ENCODE peak calls at places on chromosome 3, in eight cellular contexts. One of them, this sample, is unnamed.

GRCh38 chr3:70779296-70779695 is 466.9 kb upstream of the MDFIC2 start:
- DNase-seq in left lung: no peak
- DNase-seq in cardiac muscle cell: no peak
- DNase-seq in tibial nerve: no peak
- DNase-seq in foreskin keratinocyte: no peak
- DNase-seq in PC-9: no peak
- DNase-seq in right atrium auricular region: no peak
- DNase-seq in osteoblast: no peak
- DNase-seq in this sample: no peak

GRCh38 chr3:16064660-16065414 is 109.6 kb upstream of the GALNT15 start:
- DNase-seq in left lung: peak
- DNase-seq in cardiac muscle cell: no peak
- DNase-seq in tibial nerve: peak
- DNase-seq in foreskin keratinocyte: peak
- DNase-seq in PC-9: no peak
- DNase-seq in right atrium auricular region: peak
- DNase-seq in osteoblast: no peak
- DNase-seq in this sample: peak

GRCh38 chr3:22988566-22988965 is 214.6 kb upstream of the UBE2E2 start:
- DNase-seq in left lung: peak
- DNase-seq in cardiac muscle cell: peak
- DNase-seq in tibial nerve: no peak
- DNase-seq in foreskin keratinocyte: no peak
- DNase-seq in PC-9: no peak
- DNase-seq in right atrium auricular region: no peak
- DNase-seq in osteoblast: no peak
- DNase-seq in this sample: no peak

GRCh38 chr3:142355692-142356091 is 92.1 kb downstream of the XRN1 start:
- DNase-seq in left lung: no peak
- DNase-seq in cardiac muscle cell: no peak
- DNase-seq in tibial nerve: no peak
- DNase-seq in foreskin keratinocyte: no peak
- DNase-seq in PC-9: no peak
- DNase-seq in right atrium auricular region: no peak
- DNase-seq in osteoblast: no peak
- DNase-seq in this sample: no peak

GRCh38 chr3:36907911-36908646 is 36.8 kb downstream of the TRANK1 start:
- DNase-seq in left lung: peak
- DNase-seq in cardiac muscle cell: no peak
- DNase-seq in tibial nerve: peak
- DNase-seq in foreskin keratinocyte: peak
- DNase-seq in PC-9: peak
- DNase-seq in right atrium auricular region: peak
- DNase-seq in osteoblast: peak
- DNase-seq in this sample: peak

GRCh38 chr3:105801397-105801796 is 67.4 kb downstream of the CBLB start:
- DNase-seq in left lung: no peak
- DNase-seq in cardiac muscle cell: no peak
- DNase-seq in tibial nerve: no peak
- DNase-seq in foreskin keratinocyte: peak
- DNase-seq in PC-9: no peak
- DNase-seq in right atrium auricular region: no peak
- DNase-seq in osteoblast: no peak
- DNase-seq in this sample: no peak

GRCh38 chr3:192571197-192571791 is 156.0 kb downstream of the FGF12 start:
- DNase-seq in left lung: peak
- DNase-seq in cardiac muscle cell: no peak
- DNase-seq in tibial nerve: peak
- DNase-seq in foreskin keratinocyte: peak
- DNase-seq in PC-9: peak
- DNase-seq in right atrium auricular region: peak
- DNase-seq in osteoblast: peak
- DNase-seq in this sample: peak

GRCh38 chr3:181727122-181728036 is 15.7 kb downstream of the SOX2 start:
- DNase-seq in left lung: no peak
- DNase-seq in cardiac muscle cell: no peak
- DNase-seq in tibial nerve: no peak
- DNase-seq in foreskin keratinocyte: no peak
- DNase-seq in PC-9: no peak
- DNase-seq in right atrium auricular region: no peak
- DNase-seq in osteoblast: no peak
- DNase-seq in this sample: no peak

GRCh38 chr3:14841836-14842235 is 23.1 kb downstream of the FGD5 start:
- DNase-seq in left lung: no peak
- DNase-seq in cardiac muscle cell: no peak
- DNase-seq in tibial nerve: peak
- DNase-seq in foreskin keratinocyte: no peak
- DNase-seq in PC-9: no peak
- DNase-seq in right atrium auricular region: no peak
- DNase-seq in osteoblast: no peak
- DNase-seq in this sample: no peak

GRCh38 chr3:119099785-119100184 is 46.2 kb upstream of the TEX55 start:
- DNase-seq in left lung: no peak
- DNase-seq in cardiac muscle cell: no peak
- DNase-seq in tibial nerve: no peak
- DNase-seq in foreskin keratinocyte: no peak
- DNase-seq in PC-9: no peak
- DNase-seq in right atrium auricular region: no peak
- DNase-seq in osteoblast: no peak
- DNase-seq in this sample: no peak

GRCh38 chr3:34948431-34948971 is 690.8 kb upstream of the ARPP21 start:
- DNase-seq in left lung: no peak
- DNase-seq in cardiac muscle cell: no peak
- DNase-seq in tibial nerve: no peak
- DNase-seq in foreskin keratinocyte: no peak
- DNase-seq in PC-9: no peak
- DNase-seq in right atrium auricular region: no peak
- DNase-seq in osteoblast: no peak
- DNase-seq in this sample: no peak

GRCh38 chr3:39432342-39432741 is 25.8 kb downstream of the RPSA start:
- DNase-seq in left lung: no peak
- DNase-seq in cardiac muscle cell: no peak
- DNase-seq in tibial nerve: no peak
- DNase-seq in foreskin keratinocyte: no peak
- DNase-seq in PC-9: no peak
- DNase-seq in right atrium auricular region: no peak
- DNase-seq in osteoblast: no peak
- DNase-seq in this sample: no peak

GRCh38 chr3:94050546-94050945 is 12.2 kb downstream of the DHFR2 start:
- DNase-seq in left lung: no peak
- DNase-seq in cardiac muscle cell: no peak
- DNase-seq in tibial nerve: no peak
- DNase-seq in foreskin keratinocyte: no peak
- DNase-seq in PC-9: no peak
- DNase-seq in right atrium auricular region: no peak
- DNase-seq in osteoblast: no peak
- DNase-seq in this sample: no peak

GRCh38 chr3:53939081-53939582 is 47.5 kb upstream of the SELENOK start:
- DNase-seq in left lung: no peak
- DNase-seq in cardiac muscle cell: no peak
- DNase-seq in tibial nerve: no peak
- DNase-seq in foreskin keratinocyte: no peak
- DNase-seq in PC-9: no peak
- DNase-seq in right atrium auricular region: no peak
- DNase-seq in osteoblast: no peak
- DNase-seq in this sample: no peak

GRCh38 chr3:50550079-50550736 is 17.3 kb downstream of the C3orf18 start:
- DNase-seq in left lung: no peak
- DNase-seq in cardiac muscle cell: peak
- DNase-seq in tibial nerve: peak
- DNase-seq in foreskin keratinocyte: no peak
- DNase-seq in PC-9: peak
- DNase-seq in right atrium auricular region: no peak
- DNase-seq in osteoblast: no peak
- DNase-seq in this sample: peak

GRCh38 chr3:70840106-70840870 is 527.9 kb upstream of the MDFIC2 start:
- DNase-seq in left lung: no peak
- DNase-seq in cardiac muscle cell: no peak
- DNase-seq in tibial nerve: no peak
- DNase-seq in foreskin keratinocyte: peak
- DNase-seq in PC-9: no peak
- DNase-seq in right atrium auricular region: no peak
- DNase-seq in osteoblast: no peak
- DNase-seq in this sample: no peak

GRCh38 chr3:39919281-39919680 is 109.9 kb downstream of the MYRIP start:
- DNase-seq in left lung: no peak
- DNase-seq in cardiac muscle cell: no peak
- DNase-seq in tibial nerve: no peak
- DNase-seq in foreskin keratinocyte: no peak
- DNase-seq in PC-9: no peak
- DNase-seq in right atrium auricular region: no peak
- DNase-seq in osteoblast: no peak
- DNase-seq in this sample: no peak

GRCh38 chr3:189664311-189664710 is 33.1 kb downstream of the TP63 start:
- DNase-seq in left lung: no peak
- DNase-seq in cardiac muscle cell: no peak
- DNase-seq in tibial nerve: peak
- DNase-seq in foreskin keratinocyte: peak
- DNase-seq in PC-9: peak
- DNase-seq in right atrium auricular region: no peak
- DNase-seq in osteoblast: peak
- DNase-seq in this sample: no peak

GRCh38 chr3:123559040-123559861 is 25.6 kb downstream of the HACD2 start:
- DNase-seq in left lung: no peak
- DNase-seq in cardiac muscle cell: peak
- DNase-seq in tibial nerve: peak
- DNase-seq in foreskin keratinocyte: no peak
- DNase-seq in PC-9: no peak
- DNase-seq in right atrium auricular region: no peak
- DNase-seq in osteoblast: peak
- DNase-seq in this sample: peak

GRCh38 chr3:35724106-35724505 is 84.8 kb downstream of the ARPP21 start:
- DNase-seq in left lung: no peak
- DNase-seq in cardiac muscle cell: no peak
- DNase-seq in tibial nerve: no peak
- DNase-seq in foreskin keratinocyte: no peak
- DNase-seq in PC-9: no peak
- DNase-seq in right atrium auricular region: no peak
- DNase-seq in osteoblast: no peak
- DNase-seq in this sample: no peak

GRCh38 chr3:173977747-173978146 is 580.2 kb downstream of the NLGN1 start:
- DNase-seq in left lung: no peak
- DNase-seq in cardiac muscle cell: no peak
- DNase-seq in tibial nerve: no peak
- DNase-seq in foreskin keratinocyte: peak
- DNase-seq in PC-9: no peak
- DNase-seq in right atrium auricular region: no peak
- DNase-seq in osteoblast: no peak
- DNase-seq in this sample: no peak

GRCh38 chr3:62965311-62965710 is 90.1 kb upstream of the CADPS start:
- DNase-seq in left lung: no peak
- DNase-seq in cardiac muscle cell: no peak
- DNase-seq in tibial nerve: no peak
- DNase-seq in foreskin keratinocyte: no peak
- DNase-seq in PC-9: no peak
- DNase-seq in right atrium auricular region: no peak
- DNase-seq in osteoblast: peak
- DNase-seq in this sample: no peak

GRCh38 chr3:127784865-127785710 is 37.2 kb downstream of the MGLL start:
- DNase-seq in left lung: peak
- DNase-seq in cardiac muscle cell: no peak
- DNase-seq in tibial nerve: no peak
- DNase-seq in foreskin keratinocyte: no peak
- DNase-seq in PC-9: no peak
- DNase-seq in right atrium auricular region: no peak
- DNase-seq in osteoblast: no peak
- DNase-seq in this sample: no peak

DNA sequence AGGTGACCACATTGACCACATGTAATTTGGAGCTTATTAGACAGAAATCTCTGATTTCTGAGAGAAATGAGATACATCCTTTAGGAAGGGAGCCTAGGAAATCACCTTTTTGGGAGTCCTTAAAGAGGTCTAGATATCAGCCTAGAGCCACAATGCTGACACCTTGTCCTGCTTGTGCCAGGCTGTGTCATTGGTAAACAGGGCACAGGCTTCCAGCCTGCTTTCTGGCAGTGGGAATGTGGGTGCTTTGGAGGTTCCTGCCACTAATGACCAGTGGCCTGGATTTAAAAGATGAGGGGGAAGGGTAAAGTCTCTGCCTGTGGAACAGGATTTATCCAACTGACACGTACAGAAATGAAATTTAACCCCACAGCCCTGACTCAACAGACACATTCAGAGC is 169.8 kb upstream of the KBTBD8 start:
- DNase-seq in left lung: no peak
- DNase-seq in cardiac muscle cell: no peak
- DNase-seq in tibial nerve: no peak
- DNase-seq in foreskin keratinocyte: no peak
- DNase-seq in PC-9: no peak
- DNase-seq in right atrium auricular region: no peak
- DNase-seq in osteoblast: no peak
- DNase-seq in this sample: no peak
- TF ChIP-seq CTCF in left lung: no peak
- TF ChIP-seq CTCF in cardiac muscle cell: no peak
- TF ChIP-seq CTCF in tibial nerve: no peak
- TF ChIP-seq CTCF in foreskin keratinocyte: no peak
- TF ChIP-seq CTCF in PC-9: no peak
- TF ChIP-seq CTCF in right atrium auricular region: no peak
- TF ChIP-seq CTCF in osteoblast: no peak
- TF ChIP-seq CTCF in this sample: no peak

GRCh38 chr3:185282696-185283373 is 29.0 kb upstream of the EHHADH start:
- DNase-seq in left lung: peak
- DNase-seq in cardiac muscle cell: peak
- DNase-seq in tibial nerve: peak
- DNase-seq in foreskin keratinocyte: peak
- DNase-seq in PC-9: peak
- DNase-seq in right atrium auricular region: peak
- DNase-seq in osteoblast: peak
- DNase-seq in this sample: peak
- H3K27ac ChIP-seq in left lung: peak
- H3K27ac ChIP-seq in cardiac muscle cell: no peak
- H3K27ac ChIP-seq in tibial nerve: no peak
- H3K27ac ChIP-seq in foreskin keratinocyte: peak
- H3K27ac ChIP-seq in PC-9: peak
- H3K27ac ChIP-seq in right atrium auricular region: no peak
- H3K27ac ChIP-seq in osteoblast: peak
- H3K27ac ChIP-seq in this sample: peak

GRCh38 chr3:97764186-97765055 is at the start of gene ARL6:
- DNase-seq in left lung: peak
- DNase-seq in cardiac muscle cell: peak
- DNase-seq in tibial nerve: peak
- DNase-seq in foreskin keratinocyte: peak
- DNase-seq in PC-9: peak
- DNase-seq in right atrium auricular region: peak
- DNase-seq in osteoblast: peak
- DNase-seq in this sample: peak
- TF ChIP-seq CTCF in left lung: no peak
- TF ChIP-seq CTCF in cardiac muscle cell: peak
- TF ChIP-seq CTCF in tibial nerve: no peak
- TF ChIP-seq CTCF in foreskin keratinocyte: peak
- TF ChIP-seq CTCF in PC-9: no peak
- TF ChIP-seq CTCF in right atrium auricular region: no peak
- TF ChIP-seq CTCF in osteoblast: peak
- TF ChIP-seq CTCF in this sample: no peak

GRCh38 chr3:172383306-172383796 is 64.9 kb downstream of the GHSR start:
- DNase-seq in left lung: no peak
- DNase-seq in cardiac muscle cell: no peak
- DNase-seq in tibial nerve: no peak
- DNase-seq in foreskin keratinocyte: peak
- DNase-seq in PC-9: no peak
- DNase-seq in right atrium auricular region: no peak
- DNase-seq in osteoblast: no peak
- DNase-seq in this sample: no peak
- H3K27ac ChIP-seq in left lung: no peak
- H3K27ac ChIP-seq in cardiac muscle cell: no peak
- H3K27ac ChIP-seq in tibial nerve: no peak
- H3K27ac ChIP-seq in foreskin keratinocyte: no peak
- H3K27ac ChIP-seq in PC-9: no peak
- H3K27ac ChIP-seq in right atrium auricular region: no peak
- H3K27ac ChIP-seq in osteoblast: no peak
- H3K27ac ChIP-seq in this sample: no peak